ENCODE peak calls at places on chromosomes 7 and 10, in nine cellular contexts. E, K, L, H, W, C, G, F and R are unnamed samples.

GRCh38 chr7:64307254-64308018 is 6.3 kb upstream of the ZNF736 start:
- DNase-seq in E (peak), K (peak), L (peak), H (peak), W (peak), C (peak), G (peak), F (peak), R (peak)

GRCh38 chr7:143299840-143300239 is 11.7 kb downstream of the CASP2 start:
- DNase-seq in E (no peak), K (no peak), L (no peak), H (no peak), W (no peak), C (no peak), G (peak), F (peak), R (peak)

GRCh38 chr10:90862908-90863514 is 5.2 kb upstream of the HTR7 start:
- DNase-seq in E (peak), K (peak), L (peak), H (peak), W (no peak), C (no peak), G (no peak), F (no peak), R (peak)

GRCh38 chr7:132577206-132578049 is 1.2 kb upstream of the PLXNA4 start:
- DNase-seq in E (peak), K (peak), L (peak), H (peak), W (peak), C (peak), G (peak), F (no peak), R (no peak)

GRCh38 chr7:140242057-140243031 is 65.6 kb upstream of the KDM7A start:
- DNase-seq in E (no peak), K (no peak), L (peak), H (no peak), W (peak), C (no peak), G (no peak), F (no peak), R (no peak)

GRCh38 chr10:52965489-52965888 is 192.9 kb upstream of the MBL2 start:
- DNase-seq in E (no peak), K (no peak), L (no peak), H (no peak), W (no peak), C (no peak), G (no peak), F (no peak), R (no peak)

GRCh38 chr10:17025444-17026295 is 103.9 kb downstream of the CUBN start:
- DNase-seq in E (peak), K (peak), L (peak), H (peak), W (no peak), C (no peak), G (no peak), F (peak), R (peak)

GRCh38 chr10:132616995-132617780 is 79.6 kb downstream of the INPP5A start:
- DNase-seq in E (no peak), K (no peak), L (no peak), H (no peak), W (no peak), C (no peak), G (peak), F (no peak), R (no peak)

GRCh38 chr10:92747600-92747999 is 57.8 kb downstream of the HHEX start:
- DNase-seq in E (no peak), K (no peak), L (no peak), H (no peak), W (no peak), C (no peak), G (no peak), F (no peak), R (no peak)

GRCh38 chr10:104686829-104687228 is 45.7 kb downstream of the SORCS3 start:
- DNase-seq in E (no peak), K (no peak), L (no peak), H (no peak), W (no peak), C (no peak), G (no peak), F (no peak), R (no peak)

GRCh38 chr7:650339-651031 is 76.0 kb upstream of the DNAAF5 start:
- DNase-seq in E (no peak), K (no peak), L (no peak), H (no peak), W (peak), C (no peak), G (peak), F (no peak), R (no peak)

GRCh38 chr10:77023396-77023795 is 614.2 kb downstream of the KCNMA1 start:
- DNase-seq in E (no peak), K (no peak), L (no peak), H (no peak), W (no peak), C (no peak), G (no peak), F (no peak), R (no peak)

GRCh38 chr10:17444062-17444714 is 10.2 kb downstream of the ST8SIA6 start:
- DNase-seq in E (no peak), K (peak), L (no peak), H (no peak), W (no peak), C (no peak), G (no peak), F (no peak), R (peak)

GRCh38 chr7:21426286-21426957 is 1.5 kb upstream of the SP4 start:
- DNase-seq in E (no peak), K (no peak), L (no peak), H (no peak), W (no peak), C (no peak), G (no peak), F (no peak), R (peak)

GRCh38 chr7:23357190-23358093 is 58.3 kb downstream of the MALSU1 start:
- DNase-seq in E (no peak), K (peak), L (peak), H (no peak), W (no peak), C (no peak), G (peak), F (no peak), R (peak)

GRCh38 chr7:144525956-144526355 is 122.5 kb upstream of the NOBOX start:
- DNase-seq in E (no peak), K (no peak), L (no peak), H (no peak), W (no peak), C (no peak), G (no peak), F (no peak), R (no peak)

GRCh38 chr10:94038024-94038423 is 44.3 kb downstream of the PLCE1 start:
- DNase-seq in E (peak), K (peak), L (no peak), H (peak), W (no peak), C (no peak), G (no peak), F (no peak), R (peak)

GRCh38 chr7:154884348-154884920 is 118.5 kb downstream of the PAXIP1 start:
- DNase-seq in E (no peak), K (no peak), L (no peak), H (no peak), W (no peak), C (no peak), G (no peak), F (no peak), R (no peak)

GRCh38 chr7:92914645-92915044 is 78.3 kb upstream of the CDK6 start:
- DNase-seq in E (no peak), K (no peak), L (no peak), H (no peak), W (no peak), C (no peak), G (no peak), F (no peak), R (no peak)